ENCODE peak calls at places on chromosomes 12 and 14, in four cellular contexts. U is adipocyte, R is colonic mucosa, W is IMR-90. H is an unnamed sample.
A peak's percentile ranks its signal among the peaks of the same experiment; 100 is the strongest.

GRCh38 chr14:59293934-59294661 is 105.6 kb downstream of the DAAM1 start:
- DNase-seq in U (no peak), R (no peak), W (no peak), H (no peak)

GRCh38 chr12:587132-587531 is 76.1 kb downstream of the NINJ2 start:
- DNase-seq in U (no peak), R (no peak), W (no peak), H (no peak)

GRCh38 chr14:103847954-103848719 is 762 bp upstream of the PPP1R13B start:
- DNase-seq in U (peak; percentile 35), R (no peak), W (no peak), H (peak; percentile 55)

GRCh38 chr12:6193853-6194815 is 6.1 kb upstream of the CD9 start:
- DNase-seq in U (no peak), R (no peak), W (peak; percentile 58), H (peak; percentile 76)

GRCh38 chr12:13208533-13209278 is 12.2 kb downstream of the EMP1 start:
- DNase-seq in U (peak; percentile 56), R (no peak), W (peak; percentile 53), H (peak; percentile 58)

GRCh38 chr12:23359975-23360638 is 589.4 kb downstream of the SOX5 start:
- DNase-seq in U (no peak), R (no peak), W (no peak), H (no peak)

GRCh38 chr12:107593713-107594381 is 91.8 kb upstream of the PWP1 start:
- DNase-seq in U (no peak), R (no peak), W (no peak), H (no peak)

GRCh38 chr12:18141583-18141982 is 51.6 kb upstream of the RERGL start:
- DNase-seq in U (peak; percentile 51), R (no peak), W (no peak), H (no peak)

GRCh38 chr14:93219103-93219726 is 12.2 kb downstream of the UBR7 start:
- DNase-seq in U (peak; percentile 56), R (peak; percentile 48), W (peak; percentile 65), H (peak; percentile 76)

GRCh38 chr12:82216475-82216874 is 141.7 kb downstream of the CCDC59 start:
- DNase-seq in U (no peak), R (no peak), W (no peak), H (no peak)

GRCh38 chr12:24864796-24865125 is 84.1 kb downstream of the BCAT1 start:
- DNase-seq in U (peak; percentile 32), R (no peak), W (peak; percentile 60), H (no peak)

GRCh38 chr14:24135584-24135833 is 485 bp upstream of the PSME1 start:
- DNase-seq in U (no peak), R (no peak), W (no peak), H (no peak)
- H3K9ac ChIP-seq in U (peak overlapping the region; percentile 55), R (peak overlapping the region; percentile 67), W (peak overlapping the region; percentile 13), H (no peak overlapping the region)

GRCh38 chr12:57763881-57764661 is 2.8 kb downstream of the CYP27B1 start:
- DNase-seq in U (no peak), R (no peak), W (no peak), H (no peak)
- H3K9ac ChIP-seq in U (no peak overlapping the region), R (no peak overlapping the region), W (no peak overlapping the region), H (no peak overlapping the region)

GRCh38 chr14:81519200-81519998 is 14.3 kb downstream of the SEL1L start:
- DNase-seq in U (peak; percentile 13), R (peak; percentile 24), W (no peak), H (no peak)

GRCh38 chr14:81517798-81518398 is 15.8 kb downstream of the SEL1L start:
- DNase-seq in U (peak; percentile 21), R (no peak), W (peak; percentile 67), H (no peak)

GRCh38 chr14:81523616-81524015 is 10.0 kb downstream of the SEL1L start:
- DNase-seq in U (no peak), R (no peak), W (no peak), H (no peak)

GRCh38 chr14:81523016-81523415 is 10.6 kb downstream of the SEL1L start:
- DNase-seq in U (no peak), R (no peak), W (no peak), H (no peak)

GRCh38 chr14:81521356-81521755 is 12.3 kb downstream of the SEL1L start:
- DNase-seq in U (no peak), R (no peak), W (no peak), H (no peak)
- H3K9ac ChIP-seq in U (no peak overlapping the region), R (no peak overlapping the region), W (no peak overlapping the region), H (no peak overlapping the region)

GRCh38 chr12:3717283-3717974 is 35.5 kb downstream of the CRACR2A start:
- DNase-seq in U (no peak), R (no peak), W (no peak), H (no peak)
- H3K9ac ChIP-seq in U (no peak overlapping the region), R (no peak overlapping the region), W (no peak overlapping the region), H (no peak overlapping the region)

DNA sequence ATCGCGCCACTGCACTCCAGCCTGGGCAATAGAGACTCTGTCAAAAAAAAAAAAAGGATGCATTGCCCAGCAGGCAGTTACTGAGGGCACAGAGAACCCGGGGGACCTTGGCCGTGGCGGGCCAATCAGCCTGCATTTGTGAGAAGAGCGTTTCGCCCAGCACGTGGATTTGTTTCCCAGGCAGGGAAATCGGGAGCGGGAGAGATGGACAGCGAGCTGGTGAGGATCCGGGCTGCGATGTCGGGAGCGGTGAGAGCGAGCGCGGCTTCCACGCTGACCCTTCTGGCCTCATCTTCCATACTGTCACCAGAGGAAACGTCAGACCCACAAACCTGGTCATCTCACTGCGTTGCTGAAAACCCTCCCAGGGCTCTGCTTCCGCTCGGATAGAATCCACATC is 123.5 kb downstream of the RIMBP2 start:
- DNase-seq in U (no peak), R (no peak), W (no peak), H (no peak)
- H3K9ac ChIP-seq in U (no peak overlapping the region), R (no peak overlapping the region), W (no peak overlapping the region), H (no peak overlapping the region)

GRCh38 chr12:53539526-53539925 is 32.2 kb upstream of the NPFF start:
- DNase-seq in U (no peak), R (no peak), W (no peak), H (no peak)

GRCh38 chr12:53538209-53538689 is 31.0 kb upstream of the NPFF start:
- DNase-seq in U (peak; percentile 73), R (peak; percentile 70), W (peak; percentile 68), H (no peak)

DNA sequence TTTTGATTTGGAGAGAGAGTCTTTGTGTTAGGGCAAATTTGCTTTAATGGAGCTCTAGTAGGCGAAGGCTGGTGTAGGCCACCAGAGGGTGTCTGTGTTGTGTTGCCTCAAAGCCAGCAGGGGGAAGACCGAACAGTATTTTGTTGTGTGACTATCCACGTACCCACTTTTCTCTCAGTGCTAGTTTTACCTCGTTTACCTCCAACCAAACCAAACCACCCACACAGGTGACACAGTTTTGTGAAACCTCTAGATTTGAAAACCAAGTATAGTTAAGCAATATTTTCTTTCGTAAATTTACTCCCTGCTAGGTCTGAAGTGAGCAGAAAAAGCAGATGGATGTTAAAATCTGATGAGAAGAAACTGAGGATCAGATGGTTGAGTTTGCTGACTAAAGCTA is 36.3 kb upstream of the NPFF start:
- DNase-seq in U (peak; percentile 86), R (peak; percentile 54), W (peak; percentile 73), H (peak; percentile 75)
- H3K9ac ChIP-seq in U (peak overlapping the region; percentile 24), R (no peak overlapping the region), W (no peak overlapping the region), H (no peak overlapping the region)